ENCODE peak calls at places on chromosome 21, in seven cellular contexts. I is A673, K is ovary, P is IMR-90, H is adrenal gland, G is left ventricle myocardium inferior, J is mammary epithelial cell. D is an unnamed sample. For H3K4me1, the result is how much of the 10 kb centered on the place peaks cover.

GRCh38 chr21:46154155-46154954 is 1.0 kb downstream of the FTCD start:
- DNase-seq in G (no peak), J (no peak), P (no peak), H (peak), I (no peak), K (no peak), D (no peak)

GRCh38 chr21:40177979-40178378 is 310.7 kb downstream of the PCP4 start:
- DNase-seq in G (no peak), K (no peak), P (no peak), I (no peak), J (no peak), H (no peak), D (no peak)

GRCh38 chr21:46397211-46397905 is 61.3 kb upstream of the DIP2A start:
- DNase-seq in J (no peak), K (no peak), I (no peak), P (no peak), H (no peak), G (no peak), D (no peak)

GRCh38 chr21:32119389-32119788 is 159.5 kb downstream of the MIS18A start:
- DNase-seq in P (no peak), I (no peak), H (no peak), G (no peak), J (no peak), K (no peak), D (no peak)

GRCh38 chr21:31173881-31174555 is 135.7 kb upstream of the KRTAP19-8 start:
- DNase-seq in G (peak), P (no peak), I (no peak), H (peak), K (no peak), J (no peak), D (no peak)

GRCh38 chr21:34185051-34185750 is 111.8 kb downstream of the MRPS6 start:
- DNase-seq in K (no peak), G (no peak), P (no peak), I (no peak), J (no peak), H (no peak), D (no peak)

GRCh38 chr21:17343055-17343454 is 169.8 kb upstream of the CXADR start:
- DNase-seq in P (peak), K (no peak), J (peak), I (peak), G (no peak), H (no peak), D (no peak)

GRCh38 chr21:46156678-46157077 is 1.3 kb upstream of the FTCD start:
- DNase-seq in H (no peak), J (no peak), K (no peak), P (no peak), I (no peak), G (no peak), D (no peak)

GRCh38 chr21:45448810-45449657 is 44.1 kb downstream of the COL18A1 start:
- DNase-seq in G (no peak), H (no peak), P (no peak), J (no peak), I (no peak), K (no peak), D (no peak)

GRCh38 chr21:46183910-46184624 is at the start of gene SPATC1L:
- DNase-seq in G (peak), H (peak), K (peak), I (peak), J (peak), P (peak), D (peak)

GRCh38 chr21:46555678-46556077 is 49.2 kb downstream of the S100B start:
- DNase-seq in J (no peak), G (no peak), K (no peak), I (no peak), H (no peak), P (no peak), D (no peak)

GRCh38 chr21:33618407-33618806 is 23.1 kb downstream of the CRYZL1 start:
- DNase-seq in P (no peak), K (no peak), J (no peak), G (no peak), I (no peak), H (no peak), D (no peak)

GRCh38 chr21:23017989-23018388 is 2019.8 kb downstream of the NCAM2 start:
- DNase-seq in K (no peak), P (no peak), J (no peak), I (no peak), G (no peak), H (no peak), D (peak)

GRCh38 chr21:22711636-22712035 is 1713.4 kb downstream of the NCAM2 start:
- DNase-seq in I (peak), P (no peak), G (no peak), K (no peak), H (no peak), J (no peak), D (no peak)

GRCh38 chr21:21631961-21632360 is 633.8 kb downstream of the NCAM2 start:
- DNase-seq in P (peak), K (no peak), J (no peak), H (peak), I (no peak), G (no peak), D (no peak)

GRCh38 chr21:44955803-44956175 is 16.0 kb downstream of the SLX9 start:
- DNase-seq in P (no peak), G (no peak), K (no peak), I (no peak), H (no peak), J (no peak), D (no peak)

GRCh38 chr21:45542667-45543370 is 579 bp upstream of the SLC19A1 start:
- DNase-seq in K (peak), H (peak), J (no peak), P (no peak), G (peak), I (no peak), D (no peak)

GRCh38 chr21:31343680-31344480 is at the start of gene TIAM1:
- DNase-seq in H (peak), I (peak), G (peak), J (peak), P (peak), K (no peak), D (peak)

GRCh38 chr21:15058718-15059316 is 6.0 kb downstream of the NRIP1 start:
- DNase-seq in J (peak), K (no peak), H (no peak), G (no peak), P (peak), I (peak), D (no peak)

GRCh38 chr21:31781737-31782136 is 49.8 kb upstream of the SCAF4 start:
- DNase-seq in G (peak), J (no peak), I (peak), P (peak), H (peak), K (peak), D (no peak)

GRCh38 chr21:20266369-20266710 is 731.9 kb upstream of the NCAM2 start:
- DNase-seq in P (no peak), I (no peak), G (no peak), J (no peak), H (no peak), K (no peak), D (no peak)

GRCh38 chr21:18368193-18368592 is 35.4 kb downstream of the TMPRSS15 start:
- DNase-seq in K (no peak), P (no peak), I (no peak), G (no peak), H (no peak), J (no peak), D (no peak)

GRCh38 chr21:34091032-34091431 is 17.7 kb downstream of the MRPS6 start:
- DNase-seq in G (no peak), J (no peak), I (no peak), P (no peak), H (no peak), K (no peak), D (no peak)

GRCh38 chr21:35178812-35179211 is 129.7 kb upstream of the RUNX1 start:
- DNase-seq in K (no peak), G (no peak), P (peak), J (peak), I (no peak), H (no peak), D (peak)

GRCh38 chr21:15057290-15057689 is 7.5 kb downstream of the NRIP1 start:
- DNase-seq in I (no peak), K (no peak), H (no peak), J (no peak), G (no peak), P (no peak), D (no peak)

GRCh38 chr21:31530364-31530763 is 129.1 kb upstream of the SOD1 start:
- DNase-seq in K (no peak), P (no peak), H (no peak), G (no peak), J (no peak), I (no peak), D (no peak)

GRCh38 chr21:45517249-45518065 is 24.8 kb downstream of the SLC19A1 start:
- DNase-seq in P (no peak), I (no peak), G (peak), H (peak), J (no peak), K (no peak), D (no peak)

DNA sequence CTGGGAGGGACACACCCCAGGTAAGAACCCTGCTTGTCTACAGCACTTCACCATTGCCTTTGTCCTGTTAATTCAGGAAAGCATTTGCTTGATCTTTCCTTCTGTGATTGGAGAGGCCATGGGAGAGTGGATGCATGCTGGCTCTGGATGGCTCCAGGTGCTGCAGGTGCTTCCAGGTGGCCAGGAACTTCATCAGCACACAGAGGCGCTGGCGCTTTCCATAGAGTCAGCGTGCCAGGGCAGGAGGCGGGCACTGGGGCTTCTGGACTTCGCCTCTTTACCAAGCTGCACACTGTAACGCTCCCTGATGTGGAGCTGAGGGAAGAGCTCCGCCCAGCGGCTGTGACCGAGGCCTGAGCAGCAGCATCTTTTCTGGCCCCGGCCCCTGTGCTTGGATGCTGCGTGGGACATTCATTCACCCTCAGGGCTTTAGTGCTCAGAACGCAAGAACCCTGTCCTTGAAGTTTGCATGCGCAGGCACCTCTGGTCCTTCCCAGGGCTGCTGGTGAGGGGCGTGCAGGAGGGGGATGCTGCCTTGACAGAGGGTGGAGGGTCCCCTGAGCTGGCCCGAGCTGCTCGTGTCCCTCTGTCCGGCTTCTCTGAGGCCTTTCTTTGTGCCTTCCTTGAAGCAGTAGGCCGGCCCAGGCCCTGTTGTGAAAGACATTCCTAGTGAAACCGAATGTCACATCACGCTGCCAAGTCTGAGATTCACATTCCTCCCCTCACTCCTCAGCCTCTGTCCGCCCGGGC is 1.6 kb upstream of the MX2 start:
- DNase-seq in H (no peak), P (peak), J (peak), I (no peak), G (peak), K (peak), D (no peak)
- TF ChIP-seq CTCF in H (no peak), P (no peak), J (no peak), I (no peak), G (peak), K (no peak), D (peak)

GRCh38 chr21:36209626-36210171 is 53.1 kb downstream of the DOP1B start:
- DNase-seq in I (peak), H (peak), G (no peak), K (no peak), J (peak), P (peak), D (peak)

GRCh38 chr21:36208326-36209013 is 51.8 kb downstream of the DOP1B start:
- DNase-seq in P (no peak), H (no peak), J (no peak), G (no peak), K (no peak), I (no peak), D (no peak)

GRCh38 chr21:36212513-36212780 is 55.8 kb downstream of the DOP1B start:
- DNase-seq in K (no peak), I (no peak), J (no peak), P (no peak), G (no peak), H (no peak), D (no peak)

GRCh38 chr21:36210779-36211659 is 54.4 kb downstream of the DOP1B start:
- DNase-seq in I (no peak), P (no peak), K (no peak), G (no peak), J (no peak), H (no peak), D (no peak)

DNA sequence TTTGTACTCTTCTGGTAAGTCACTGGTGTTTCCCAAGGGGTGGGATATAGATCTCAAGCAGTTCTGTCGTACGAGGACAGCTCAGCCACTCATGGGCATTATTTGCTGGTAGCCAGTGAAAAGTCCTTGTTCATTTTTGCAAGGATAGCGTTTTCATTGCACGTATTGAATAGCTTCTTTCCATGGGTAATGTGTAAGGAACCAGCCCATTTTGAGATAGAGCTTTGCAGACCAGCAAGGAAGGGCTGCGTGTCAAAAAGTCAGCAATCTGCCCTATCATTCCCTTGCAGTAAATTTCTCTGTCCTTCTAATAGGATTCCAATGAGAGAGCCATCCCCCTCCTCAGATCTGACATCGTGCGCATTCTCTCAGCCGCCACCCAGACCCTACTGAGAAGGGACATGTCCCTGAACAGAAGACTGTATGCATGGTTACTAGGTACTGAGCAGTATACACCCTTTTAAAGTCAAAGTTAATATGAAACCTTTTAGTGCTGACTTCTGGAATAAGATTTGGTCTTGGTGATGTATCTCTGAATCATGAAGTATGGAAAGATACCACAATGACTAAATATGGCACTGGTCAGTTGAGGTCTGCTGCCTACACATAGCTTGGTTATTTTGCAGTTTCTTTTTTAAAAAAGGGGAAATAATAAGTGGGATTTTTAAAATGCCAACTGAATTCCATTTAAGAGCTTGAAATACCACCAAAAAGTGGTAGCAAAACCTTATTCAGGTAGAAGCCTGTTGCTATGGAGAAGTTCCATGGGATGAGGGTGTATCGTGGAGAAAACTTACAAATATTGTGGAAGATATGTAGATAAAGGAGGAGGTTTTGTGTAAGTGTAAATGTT is 55.3 kb downstream of the DOP1B start:
- DNase-seq in G (no peak), J (peak), P (peak), K (no peak), I (no peak), H (no peak), D (peak)
- H3K27ac ChIP-seq in G (no peak), J (peak), P (peak), K (no peak), I (no peak), H (no peak), D (no peak)

GRCh38 chr21:38790961-38791360 is 14.8 kb upstream of the ETS2 start:
- DNase-seq in P (no peak), J (no peak), H (no peak), I (no peak), G (no peak), K (no peak), D (no peak)

GRCh38 chr21:38788275-38788911 is 17.3 kb upstream of the ETS2 start:
- DNase-seq in G (no peak), I (no peak), K (no peak), H (no peak), P (no peak), J (no peak), D (no peak)

GRCh38 chr21:38789275-38789674 is 16.5 kb upstream of the ETS2 start:
- DNase-seq in P (no peak), G (no peak), I (no peak), J (no peak), K (no peak), H (no peak), D (no peak)

GRCh38 chr21:38787461-38788274 is 18.1 kb upstream of the ETS2 start:
- DNase-seq in H (peak), J (peak), P (peak), I (peak), G (no peak), K (no peak), D (peak)

GRCh38 chr21:38790038-38790437 is 15.7 kb upstream of the ETS2 start:
- DNase-seq in G (no peak), I (no peak), H (no peak), K (no peak), J (no peak), P (no peak), D (no peak)
- H3K4me1 ChIP-seq in G (under half), I (under half), H (under half), K (under half), J (under half), P (under half), D (under half)

DNA sequence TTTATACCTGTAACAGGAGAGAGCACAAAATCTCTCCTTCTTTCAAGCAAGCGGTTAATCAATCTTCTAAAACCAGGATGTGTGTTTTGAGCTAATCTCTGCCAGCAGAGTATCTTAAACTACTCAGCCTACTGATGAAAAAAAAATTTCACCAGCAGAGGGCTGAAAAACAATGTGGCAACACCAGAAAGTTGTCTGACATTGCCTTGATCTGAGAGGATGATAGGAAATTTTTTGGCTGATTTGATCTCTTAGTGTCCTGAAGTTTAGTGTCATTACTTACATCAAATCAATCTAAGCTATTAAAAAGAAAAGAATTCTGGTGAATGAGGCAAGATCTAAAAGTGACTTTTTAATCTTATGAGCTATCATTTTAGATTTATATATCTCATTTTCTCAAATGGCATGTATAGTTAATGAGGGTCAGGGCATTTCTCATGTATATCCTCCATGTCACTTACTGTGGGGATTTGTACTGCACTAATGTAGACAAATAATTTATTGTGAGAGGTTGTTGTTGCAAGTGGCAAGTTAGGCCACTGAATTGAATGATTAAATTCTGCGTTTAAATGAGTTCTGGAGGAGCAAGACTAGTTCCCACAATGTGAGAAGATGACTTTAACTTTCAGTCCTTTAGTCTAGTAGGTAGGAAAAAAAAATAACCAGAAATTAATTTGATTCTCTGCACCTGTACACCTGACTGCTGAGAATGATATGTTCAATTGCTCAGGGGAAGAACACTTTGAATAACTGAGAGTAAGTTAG is 10.8 kb downstream of the ADAMTS1 start:
- DNase-seq in I (peak), K (no peak), P (peak), G (no peak), H (no peak), J (no peak), D (no peak)
- TF ChIP-seq CTCF in I (peak), K (no peak), P (peak), G (peak), H (peak), J (peak), D (peak)

GRCh38 chr21:43921602-43921978 is 56.6 kb downstream of the AGPAT3 start:
- DNase-seq in G (peak), H (no peak), K (no peak), I (no peak), P (no peak), J (no peak), D (no peak)
- H3K27ac ChIP-seq in G (no peak), H (no peak), K (no peak), I (peak), P (no peak), J (no peak), D (no peak)

GRCh38 chr21:41876928-41877652 is 2.1 kb downstream of the PRDM15 start:
- DNase-seq in H (no peak), K (no peak), J (no peak), I (no peak), G (no peak), P (no peak), D (no peak)
- H3K4me1 ChIP-seq in H (under half), K (under half), J (under half), I (under half), G (under half), P (under half), D (under half)